ENCODE peak calls at places on chromosomes 7 and 10, in nine cellular contexts. E, W, O, K, D, F, A, S and V are unnamed samples.

GRCh38 chr7:107580716-107581383 is 804 bp downstream of the BCAP29 start:
- DNase-seq in K (no peak), W (no peak), S (no peak), A (no peak), D (no peak), E (no peak), O (no peak), F (no peak), V (no peak)

GRCh38 chr7:46393142-46393541 is 472.1 kb upstream of the IGFBP3 start:
- DNase-seq in D (peak; percentile 32), A (peak; percentile 68), O (no peak), K (no peak), E (peak; percentile 69), W (no peak), S (no peak), F (no peak), V (no peak)

GRCh38 chr7:101031082-101031481 is 11.2 kb downstream of the MUC17 start:
- DNase-seq in K (peak; percentile 35), E (no peak), S (no peak), D (no peak), A (no peak), W (no peak), O (no peak), F (no peak), V (no peak)

GRCh38 chr10:98467506-98468318 is 21.0 kb upstream of the HPS1 start:
- DNase-seq in K (peak; percentile 89), E (peak; percentile 88), W (peak; percentile 90), F (peak; percentile 92), S (peak; percentile 69), O (peak; percentile 80), A (peak; percentile 84), D (peak; percentile 80), V (peak; percentile 76)

GRCh38 chr7:130386876-130387275 is 6.6 kb downstream of the CPA1 start:
- DNase-seq in A (no peak), D (no peak), W (no peak), F (no peak), O (no peak), E (no peak), S (no peak), K (no peak), V (peak; percentile 32)

GRCh38 chr10:97408496-97408992 is 7.4 kb upstream of the RRP12 start:
- DNase-seq in D (no peak), E (no peak), W (no peak), A (no peak), K (peak; percentile 83), O (peak; percentile 64), S (no peak), F (no peak), V (no peak)

GRCh38 chr10:48209246-48209645 is 65.2 kb downstream of the FRMPD2 start:
- DNase-seq in E (no peak), W (no peak), D (no peak), K (no peak), S (no peak), F (no peak), A (peak; percentile 35), O (peak; percentile 26), V (peak; percentile 80)

GRCh38 chr10:7788640-7789335 is 811 bp downstream of the ATP5F1C start:
- DNase-seq in S (no peak), K (peak; percentile 47), D (no peak), W (no peak), F (no peak), A (peak; percentile 46), E (peak; percentile 28), O (peak; percentile 27), V (peak; percentile 64)

GRCh38 chr10:30985552-30985951 is 46.1 kb downstream of the ZNF438 start:
- DNase-seq in D (no peak), S (no peak), K (peak; percentile 77), W (no peak), A (peak; percentile 54), E (peak; percentile 54), O (peak; percentile 73), F (no peak), V (peak; percentile 84)

GRCh38 chr10:119481781-119482426 is 60.6 kb downstream of the RGS10 start:
- DNase-seq in K (no peak), D (no peak), E (no peak), A (no peak), W (no peak), S (no peak), F (no peak), O (no peak), V (no peak)

GRCh38 chr7:116779222-116779621 is 83.2 kb upstream of the CAPZA2 start:
- DNase-seq in A (no peak), S (no peak), F (no peak), K (no peak), W (no peak), D (no peak), E (no peak), O (no peak), V (no peak)

GRCh38 chr7:100467638-100468373 is 3.7 kb upstream of the SPACDR start:
- DNase-seq in K (no peak), E (no peak), O (no peak), D (no peak), A (no peak), S (no peak), F (no peak), W (no peak), V (no peak)

GRCh38 chr10:91162050-91162494 is 58.4 kb upstream of the PCGF5 start:
- DNase-seq in O (peak; percentile 9), F (peak; percentile 17), W (peak; percentile 42), A (peak; percentile 57), K (peak; percentile 39), S (no peak), D (no peak), E (no peak), V (peak; percentile 12)

GRCh38 chr7:127813991-127814556 is 162.1 kb downstream of the SND1 start:
- DNase-seq in S (no peak), W (no peak), E (no peak), D (no peak), F (no peak), K (no peak), A (peak; percentile 49), O (no peak), V (no peak)

GRCh38 chr10:34824870-34825269 is 9.8 kb upstream of the PARD3 start:
- DNase-seq in W (peak; percentile 74), D (no peak), K (no peak), E (no peak), A (no peak), O (peak; percentile 42), S (no peak), F (no peak), V (no peak)

GRCh38 chr10:35888400-35888799 is 246.3 kb upstream of the FZD8 start:
- DNase-seq in O (no peak), F (no peak), K (no peak), S (no peak), E (no peak), D (no peak), W (no peak), A (no peak), V (no peak)